ENCODE peak calls at places on chromosome 19, in seven cellular contexts. J is foreskin melanocyte; O is cardiac fibroblast; B is NCI-H1436; D is iris pigment epithelial cell; K is fibroblast of pulmonary artery; Q is naive thymus-derived CD4-positive, alpha-beta T cell. N is an unnamed sample.

GRCh38 chr19:14954071-14954655 is 12.9 kb downstream of the OR7C2 start:
- DNase-seq in D (no peak), B (no peak), K (no peak), O (no peak), Q (no peak), J (no peak), N (no peak)

GRCh38 chr19:56864443-56865125 is 24.1 kb upstream of the PEG3 start:
- DNase-seq in D (no peak), B (no peak), Q (no peak), J (no peak), K (no peak), O (no peak), N (no peak)

GRCh38 chr19:18397242-18398202 is at the start of gene LRRC25:
- DNase-seq in B (no peak), O (no peak), K (no peak), J (no peak), D (no peak), Q (no peak), N (no peak)

GRCh38 chr19:14127929-14128509 is 8.4 kb downstream of the ASF1B start:
- DNase-seq in J (no peak), K (peak; percentile 61), D (peak; percentile 43), O (peak; percentile 64), Q (no peak), B (no peak), N (no peak)

GRCh38 chr19:543912-544608 is at the start of gene GZMM:
- DNase-seq in O (no peak), D (no peak), Q (peak; percentile 85), B (no peak), K (no peak), J (no peak), N (no peak)

GRCh38 chr19:52297601-52298358 is 811 bp downstream of the ZNF480 start:
- DNase-seq in D (no peak), B (no peak), O (no peak), K (peak; percentile 7), J (no peak), Q (no peak), N (no peak)

GRCh38 chr19:42254083-42254849 is 662 bp downstream of the ERF start:
- DNase-seq in K (peak; percentile 57), Q (peak; percentile 86), D (peak; percentile 61), B (peak; percentile 23), O (peak; percentile 58), J (no peak), N (peak; percentile 62)

GRCh38 chr19:46303345-46303701 is 6.5 kb downstream of the HIF3A start:
- DNase-seq in O (no peak), D (no peak), Q (no peak), B (no peak), J (no peak), K (no peak), N (no peak)

GRCh38 chr19:14118165-14119051 is 846 bp upstream of the PRKACA start:
- DNase-seq in K (peak; percentile 79), D (peak; percentile 85), B (no peak), O (peak; percentile 88), Q (peak; percentile 62), J (peak; percentile 28), N (no peak)

GRCh38 chr19:45498411-45499195 is at the start of gene PPM1N:
- DNase-seq in J (no peak), D (peak; percentile 53), K (no peak), B (peak; percentile 41), Q (peak; percentile 62), O (no peak), N (no peak)

GRCh38 chr19:40357655-40358054 is 9.2 kb downstream of the PLD3 start:
- DNase-seq in O (no peak), Q (no peak), J (no peak), B (no peak), D (peak; percentile 34), K (no peak), N (no peak)

GRCh38 chr19:46232029-46232428 is 2.5 kb downstream of the IGFL1 start:
- DNase-seq in D (no peak), O (no peak), J (no peak), K (no peak), Q (no peak), B (no peak), N (no peak)

GRCh38 chr19:7211191-7211988 is 82.8 kb downstream of the INSR start:
- DNase-seq in Q (no peak), J (no peak), K (peak; percentile 87), D (peak; percentile 60), O (peak; percentile 83), B (no peak), N (peak; percentile 29)

GRCh38 chr19:5369962-5370367 is 29.4 kb upstream of the PTPRS start:
- DNase-seq in D (peak; percentile 32), K (peak; percentile 28), Q (no peak), O (peak; percentile 27), J (no peak), B (no peak), N (peak; percentile 43)

GRCh38 chr19:28883241-28883693 is 329.7 kb downstream of the UQCRFS1 start:
- DNase-seq in Q (no peak), B (no peak), O (peak; percentile 64), J (peak; percentile 98), K (peak; percentile 7), D (no peak), N (peak; percentile 79)

GRCh38 chr19:54109651-54110050 is 5.8 kb downstream of the TFPT start:
- DNase-seq in Q (no peak), J (no peak), B (no peak), O (no peak), D (no peak), K (no peak), N (no peak)

GRCh38 chr19:8069116-8069973 is 16.8 kb downstream of the CCL25 start:
- DNase-seq in K (no peak), O (no peak), B (no peak), J (peak; percentile 91), Q (no peak), D (no peak), N (no peak)

GRCh38 chr19:18683955-18684641 is 618 bp downstream of the CRTC1 start:
- DNase-seq in Q (no peak), J (no peak), K (no peak), O (no peak), B (no peak), D (no peak), N (no peak)

GRCh38 chr19:56538254-56538760 is 441 bp upstream of the ZFP28 start:
- DNase-seq in Q (peak; percentile 92), K (peak; percentile 90), D (peak; percentile 94), J (peak; percentile 81), O (peak; percentile 92), B (peak; percentile 93), N (peak; percentile 97)

GRCh38 chr19:6362351-6362801 is 1.0 kb downstream of the CLPP start:
- DNase-seq in J (no peak), K (no peak), B (no peak), D (no peak), Q (peak; percentile 76), O (no peak), N (peak; percentile 22)

GRCh38 chr19:49210108-49210900 is 52.7 kb downstream of the TRPM4 start:
- DNase-seq in Q (peak; percentile 33), D (peak; percentile 62), B (no peak), J (peak; percentile 73), K (no peak), O (no peak), N (no peak)